ENCODE peak calls at places on chromosomes 13 and 19, in seven cellular contexts. F is ovary, L is prostate gland, I is tibial nerve, G is uterus, E is K562, V is right lobe of liver. Y is an unnamed sample.

GRCh38 chr13:113119166-113119821 is 3.3 kb upstream of the F10 start:
- DNase-seq in L (no peak), V (peak), E (no peak), F (no peak), I (no peak), G (no peak), Y (peak)

GRCh38 chr13:75485286-75486062 is 3.5 kb upstream of the TBC1D4 start:
- DNase-seq in L (no peak), V (no peak), F (no peak), I (no peak), E (no peak), G (no peak), Y (no peak)

GRCh38 chr13:110593430-110594130 is 21.8 kb upstream of the NAXD start:
- DNase-seq in V (no peak), F (no peak), G (no peak), E (peak), L (peak), I (no peak), Y (peak)

GRCh38 chr13:48125794-48126228 is 30.9 kb upstream of the MED4 start:
- DNase-seq in E (no peak), V (no peak), F (no peak), G (peak), I (no peak), L (no peak), Y (no peak)

GRCh38 chr19:8257052-8257443 is 47.9 kb downstream of the CERS4 start:
- DNase-seq in F (no peak), L (no peak), I (no peak), V (no peak), E (peak), G (no peak), Y (no peak)

GRCh38 chr13:31111136-31111535 is 50.6 kb downstream of the HSPH1 start:
- DNase-seq in F (no peak), L (no peak), I (no peak), G (no peak), E (no peak), V (no peak), Y (no peak)

GRCh38 chr19:54448037-54448773 is 794 bp upstream of the LENG8 start:
- DNase-seq in I (peak), E (peak), L (peak), V (no peak), F (peak), G (peak), Y (no peak)

GRCh38 chr19:5695649-5696195 is 5.6 kb downstream of the RPL36 start:
- DNase-seq in F (peak), V (no peak), G (no peak), L (no peak), E (no peak), I (no peak), Y (peak)

GRCh38 chr19:38412961-38413360 is 10.1 kb downstream of the FAM98C start:
- DNase-seq in G (no peak), F (no peak), E (peak), L (no peak), V (no peak), I (no peak), Y (no peak)

GRCh38 chr19:45643024-45643926 is 4.1 kb upstream of the EML2 start:
- DNase-seq in L (peak), V (peak), F (peak), E (peak), G (peak), I (peak), Y (peak)

GRCh38 chr13:43129021-43129420 is 105.6 kb downstream of the DNAJC15 start:
- DNase-seq in F (no peak), G (no peak), E (no peak), L (no peak), I (no peak), V (no peak), Y (no peak)

GRCh38 chr19:53877361-53877766 is 4.6 kb upstream of the PRKCG start:
- DNase-seq in G (no peak), F (no peak), I (no peak), E (no peak), V (no peak), L (no peak), Y (no peak)

GRCh38 chr19:38736036-38736412 is 8.2 kb downstream of the CAPN12 start:
- DNase-seq in G (peak), F (peak), E (peak), L (peak), I (no peak), V (peak), Y (no peak)

GRCh38 chr13:74129500-74130144 is 4.6 kb downstream of the KLF12 start:
- DNase-seq in L (no peak), F (no peak), V (peak), E (peak), G (no peak), I (no peak), Y (no peak)
- H3K4me3 ChIP-seq in L (no peak), F (no peak), V (no peak), E (no peak), G (no peak), I (no peak), Y (no peak)

DNA sequence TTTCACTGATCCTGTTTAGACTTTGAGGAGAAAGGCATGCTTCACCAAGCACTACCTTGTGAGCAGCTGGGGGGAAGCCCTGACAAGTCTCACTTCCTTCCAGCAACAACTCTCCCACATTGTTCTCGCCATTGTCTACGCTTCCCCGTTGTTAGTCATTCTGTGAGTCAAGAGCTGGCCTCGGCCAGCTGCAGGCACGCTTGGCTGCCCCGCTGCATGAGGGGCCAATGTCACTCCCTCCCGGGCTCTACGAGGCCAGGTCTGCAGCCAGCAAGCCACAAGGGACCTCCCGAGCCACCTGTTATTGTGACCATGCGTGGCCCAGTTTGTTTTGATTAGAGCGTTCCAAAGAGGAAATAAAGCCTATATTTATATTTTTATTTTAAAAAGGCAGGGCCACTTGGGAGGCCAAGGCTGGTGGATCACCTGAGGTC is 220.9 kb downstream of the FOXO1 start:
- DNase-seq in G (peak), E (no peak), V (no peak), I (no peak), F (no peak), L (no peak), Y (no peak)
- TF ChIP-seq POLR2A in G (no peak), E (no peak), V (no peak), I (no peak), F (no peak), L (no peak), Y (no peak)

GRCh38 chr19:4454952-4455738 is 2.4 kb downstream of the UBXN6 start:
- DNase-seq in L (peak), G (peak), E (peak), F (peak), I (no peak), V (no peak), Y (peak)
- H3K4me3 ChIP-seq in L (peak), G (peak), E (peak), F (peak), I (no peak), V (no peak), Y (no peak)

GRCh38 chr19:12782424-12783225 is 7.3 kb upstream of the HOOK2 start:
- DNase-seq in F (peak), G (peak), I (peak), L (peak), E (peak), V (peak), Y (peak)
- TF ChIP-seq POLR2A in F (peak), G (peak), I (peak), L (peak), E (peak), V (peak), Y (no peak)

GRCh38 chr19:18608102-18608804 is 1.7 kb upstream of the CRLF1 start:
- DNase-seq in L (no peak), V (no peak), G (no peak), E (no peak), I (no peak), F (no peak), Y (no peak)

GRCh38 chr19:18607222-18608101 is 863 bp upstream of the CRLF1 start:
- DNase-seq in F (no peak), E (peak), V (no peak), G (no peak), L (no peak), I (no peak), Y (no peak)

GRCh38 chr19:18605196-18605545 is 1.4 kb downstream of the CRLF1 start:
- DNase-seq in F (no peak), G (no peak), V (no peak), I (no peak), L (no peak), E (no peak), Y (no peak)

GRCh38 chr19:18605546-18606280 is 886 bp downstream of the CRLF1 start:
- DNase-seq in F (no peak), L (no peak), G (no peak), I (no peak), V (no peak), E (peak), Y (no peak)

GRCh38 chr19:18606281-18607221 is at the start of gene CRLF1:
- DNase-seq in V (no peak), I (no peak), F (no peak), G (no peak), E (peak), L (no peak), Y (no peak)
- H3K4me3 ChIP-seq in V (no peak), I (no peak), F (no peak), G (no peak), E (no peak), L (peak), Y (peak)

DNA sequence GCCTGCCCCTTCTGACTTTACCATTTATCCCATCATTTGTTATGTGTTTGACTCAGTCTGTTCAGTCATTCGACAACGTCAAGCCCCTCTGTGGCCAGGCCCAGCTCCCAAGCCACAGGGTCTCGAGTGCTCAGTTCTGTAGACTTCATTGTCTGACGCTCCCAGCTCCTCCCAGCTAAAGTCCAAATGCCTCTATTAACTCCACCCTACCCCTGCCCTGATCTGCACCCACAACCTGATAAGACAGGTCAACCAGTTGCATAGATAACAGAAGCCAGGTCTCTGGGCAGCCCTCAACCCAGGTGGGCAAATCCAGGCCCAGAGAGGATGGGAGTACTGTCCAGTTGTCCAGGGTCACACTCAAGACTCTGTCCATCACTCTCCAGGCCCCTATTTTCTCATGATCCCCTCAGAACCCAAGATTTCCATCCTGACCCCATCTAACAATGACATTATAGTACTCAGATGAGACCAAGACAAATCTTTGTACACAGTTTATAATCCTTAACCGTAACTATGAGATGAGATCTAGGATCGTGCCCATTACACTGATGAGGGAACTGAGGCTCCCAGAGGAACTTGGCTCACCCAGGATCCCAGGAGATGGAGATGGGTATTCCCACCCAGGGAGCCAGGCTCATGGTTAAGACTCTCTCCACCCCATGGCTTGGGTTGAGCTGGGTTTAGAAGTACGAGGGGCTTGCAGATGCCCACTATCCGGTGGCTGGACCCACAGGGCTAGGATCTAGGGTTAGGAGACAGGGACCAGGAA is 1.1 kb downstream of the TM6SF2 start:
- DNase-seq in I (no peak), L (no peak), V (no peak), G (no peak), E (no peak), F (no peak), Y (no peak)
- TF ChIP-seq POLR2A in I (no peak), L (no peak), V (no peak), G (no peak), E (no peak), F (no peak), Y (no peak)

GRCh38 chr19:17341845-17342244 is 4.5 kb downstream of the GTPBP3 start:
- DNase-seq in G (no peak), I (no peak), L (no peak), V (no peak), F (no peak), E (no peak), Y (no peak)

GRCh38 chr19:17347361-17347760 is 10.0 kb downstream of the GTPBP3 start:
- DNase-seq in V (no peak), L (no peak), G (peak), I (no peak), E (no peak), F (peak), Y (no peak)

GRCh38 chr19:17348700-17349099 is 11.3 kb downstream of the GTPBP3 start:
- DNase-seq in G (peak), I (no peak), F (peak), E (no peak), V (no peak), L (no peak), Y (no peak)

GRCh38 chr19:17347877-17348276 is 10.5 kb downstream of the GTPBP3 start:
- DNase-seq in F (no peak), L (no peak), I (no peak), G (no peak), V (no peak), E (no peak), Y (no peak)

DNA sequence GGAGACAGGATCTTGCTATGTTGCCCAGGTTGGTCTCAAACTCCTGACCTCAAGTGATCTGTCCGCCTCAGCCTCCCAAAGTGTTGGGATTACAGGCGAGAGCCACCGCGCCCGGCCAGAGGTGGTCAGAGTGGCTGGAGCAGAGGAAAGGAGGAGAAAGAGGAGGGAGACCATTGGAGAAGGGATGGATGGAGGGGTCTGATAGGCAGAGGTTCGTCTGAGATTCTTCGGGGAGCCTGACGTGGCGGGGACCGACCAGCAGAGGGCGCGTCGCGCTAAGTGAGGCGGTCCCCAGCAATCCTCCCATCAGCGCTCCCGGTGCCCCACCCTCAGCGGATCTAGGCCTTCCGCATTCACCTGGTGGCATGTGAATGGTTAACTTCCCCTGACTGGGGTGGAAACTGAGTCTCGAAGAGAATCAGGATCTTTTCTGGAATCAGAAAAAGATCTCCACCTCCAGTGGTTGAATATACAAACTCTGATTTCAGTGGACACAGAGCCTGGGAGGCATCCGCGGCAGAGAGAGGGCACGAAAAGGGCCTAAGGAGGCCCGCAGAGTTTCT is 8.8 kb downstream of the GTPBP3 start:
- DNase-seq in V (no peak), E (peak), G (peak), I (peak), F (peak), L (peak), Y (peak)
- H3K4me3 ChIP-seq in V (no peak), E (no peak), G (no peak), I (no peak), F (no peak), L (no peak), Y (no peak)

GRCh38 chr19:2149980-2150793 is 1.2 kb downstream of the AP3D1 start:
- DNase-seq in L (no peak), G (no peak), F (peak), I (no peak), V (no peak), E (peak), Y (no peak)

GRCh38 chr19:2154587-2155075 is 3.3 kb upstream of the AP3D1 start:
- DNase-seq in F (no peak), G (no peak), L (no peak), I (no peak), V (no peak), E (no peak), Y (no peak)

GRCh38 chr19:2150794-2151338 is 500 bp downstream of the AP3D1 start:
- DNase-seq in I (no peak), E (peak), L (no peak), V (peak), F (peak), G (no peak), Y (no peak)

GRCh38 chr19:2148482-2149135 is 2.8 kb downstream of the AP3D1 start:
- DNase-seq in L (no peak), F (no peak), E (no peak), I (no peak), V (no peak), G (no peak), Y (no peak)

GRCh38 chr19:2151339-2152229 is at the start of gene AP3D1:
- DNase-seq in V (peak), L (peak), F (peak), G (peak), E (peak), I (peak), Y (peak)
- TF ChIP-seq POLR2A in V (peak), L (peak), F (no peak), G (peak), E (no peak), I (no peak), Y (no peak)

GRCh38 chr13:22800726-22801401 is 379.9 kb upstream of the SGCG start:
- DNase-seq in E (no peak), L (no peak), F (no peak), V (no peak), I (peak), G (no peak), Y (no peak)
- H3K4me3 ChIP-seq in E (no peak), L (no peak), F (no peak), V (no peak), I (no peak), G (no peak), Y (no peak)

Y was measured in lower leg skin.